ENCODE peak calls at places on chromosomes 2 and 18, in nine cellular contexts. T is Right ventricle myocardium superior; S is CD8-positive, alpha-beta T cell; D is GM12878; H is stimulated activated CD8-positive, alpha-beta memory T cell treated with anti-CD3 and anti-CD28 coated beads, Interleukin-2, amount 100 ng/mL, for 1 hour; B is astrocyte of the cerebellum; Z is amniotic stem cell; C is hypothalamus; L is C1 segment of cervical spinal cord. N is an unnamed sample.

GRCh38 chr2:128039535-128039934 is 11.7 kb upstream of the SAP130 start:
- DNase-seq in T (no peak), S (no peak), D (no peak), H (no peak), B (no peak), Z (no peak), C (no peak), L (no peak), N (no peak)

GRCh38 chr2:135219226-135219625 is 167.1 kb downstream of the RAB3GAP1 start:
- DNase-seq in T (no peak), S (no peak), D (no peak), H (no peak), B (no peak), Z (no peak), C (no peak), L (no peak), N (no peak)

GRCh38 chr18:32804126-32804888 is 31.5 kb upstream of the KLHL14 start:
- DNase-seq in T (no peak), S (no peak), D (no peak), H (no peak), B (no peak), Z (no peak), C (no peak), L (no peak), N (no peak)

GRCh38 chr2:29064746-29065478 is 9.4 kb downstream of the PCARE start:
- DNase-seq in T (no peak), S (no peak), D (no peak), H (no peak), B (no peak), Z (no peak), C (peak), L (peak), N (no peak)

GRCh38 chr2:12884713-12885282 is 168.1 kb downstream of the TRIB2 start:
- DNase-seq in T (peak), S (no peak), D (no peak), H (no peak), B (peak), Z (peak), C (no peak), L (no peak), N (peak)

GRCh38 chr2:224655006-224655537 is 61.1 kb downstream of the CCDC195 start:
- DNase-seq in T (no peak), S (no peak), D (no peak), H (no peak), B (no peak), Z (no peak), C (no peak), L (no peak), N (no peak)

GRCh38 chr2:128602038-128602698 is 283.5 kb upstream of the HS6ST1 start:
- DNase-seq in T (peak), S (no peak), D (no peak), H (no peak), B (no peak), Z (no peak), C (no peak), L (no peak), N (peak)

GRCh38 chr2:235468978-235469694 is 24.7 kb upstream of the AGAP1 start:
- DNase-seq in T (no peak), S (no peak), D (no peak), H (no peak), B (peak), Z (peak), C (no peak), L (no peak), N (no peak)

GRCh38 chr2:38661306-38661705 is 4.6 kb upstream of the GALM start:
- DNase-seq in T (no peak), S (no peak), D (no peak), H (no peak), B (no peak), Z (no peak), C (no peak), L (no peak), N (no peak)

GRCh38 chr2:23380562-23381065 is 4.4 kb upstream of the KLHL29 start:
- DNase-seq in T (no peak), S (no peak), D (peak), H (no peak), B (no peak), Z (no peak), C (no peak), L (no peak), N (no peak)

GRCh38 chr2:191617589-191617988 is 60.3 kb upstream of the NABP1 start:
- DNase-seq in T (no peak), S (peak), D (peak), H (peak), B (no peak), Z (no peak), C (no peak), L (no peak), N (no peak)

GRCh38 chr2:17536416-17536815 is 4.1 kb upstream of the VSNL1 start:
- DNase-seq in T (no peak), S (no peak), D (no peak), H (no peak), B (no peak), Z (no peak), C (no peak), L (no peak), N (no peak)

GRCh38 chr2:199940373-199940772 is 14.9 kb downstream of the TYW5 start:
- DNase-seq in T (no peak), S (no peak), D (no peak), H (no peak), B (no peak), Z (no peak), C (no peak), L (no peak), N (no peak)

GRCh38 chr2:144414324-144414845 is 105.5 kb downstream of the ZEB2 start:
- DNase-seq in T (peak), S (no peak), D (no peak), H (no peak), B (peak), Z (peak), C (no peak), L (no peak), N (no peak)

GRCh38 chr2:31335921-31336570 is 78.5 kb downstream of the XDH start:
- DNase-seq in T (no peak), S (no peak), D (no peak), H (no peak), B (peak), Z (peak), C (no peak), L (no peak), N (no peak)

GRCh38 chr2:216658702-216659231 is 25.5 kb downstream of the IGFBP2 start:
- DNase-seq in T (no peak), S (no peak), D (no peak), H (no peak), B (no peak), Z (no peak), C (no peak), L (no peak), N (no peak)

GRCh38 chr18:24466766-24467165 is 6.3 kb downstream of the HRH4 start:
- DNase-seq in T (no peak), S (no peak), D (no peak), H (no peak), B (no peak), Z (no peak), C (no peak), L (no peak), N (no peak)

GRCh38 chr2:164642268-164642667 is 21.0 kb upstream of the GRB14 start:
- DNase-seq in T (no peak), S (no peak), D (no peak), H (no peak), B (no peak), Z (no peak), C (no peak), L (no peak), N (no peak)